ENCODE peak calls at places on chromosomes 4 and X, in seven cellular contexts. M is Right ventricle myocardium superior; L is upper lobe of left lung; Z is left lung; V is left cardiac atrium; C is CD8-positive, alpha-beta T cell; B is right cardiac atrium. R is an unnamed sample.

GRCh38 chr4:472881-473574 is 25.9 kb downstream of the ZNF721 start:
- ATAC-seq in M (peak), L (peak), Z (peak), V (no peak), C (no peak), B (peak), R (no peak)

GRCh38 chr4:166896254-166896653 is 338.0 kb downstream of the SPOCK3 start:
- ATAC-seq in M (no peak), L (no peak), Z (no peak), V (no peak), C (no peak), B (no peak), R (no peak)

GRCh38 chrX:70434914-70435586 is 9.6 kb upstream of the DLG3 start:
- ATAC-seq in M (peak), L (no peak), Z (no peak), V (peak), C (peak), B (peak), R (no peak)

GRCh38 chrX:73021361-73022092 is 18.8 kb downstream of the PABPC1L2B start:
- ATAC-seq in M (no peak), L (no peak), Z (no peak), V (no peak), C (no peak), B (no peak), R (no peak)

GRCh38 chr4:127888559-127888958 is 7.9 kb downstream of the PLK4 start:
- ATAC-seq in M (no peak), L (no peak), Z (no peak), V (no peak), C (no peak), B (no peak), R (no peak)

GRCh38 chr4:53717064-53717549 is 125.8 kb upstream of the LNX1 start:
- ATAC-seq in M (peak), L (peak), Z (peak), V (no peak), C (no peak), B (peak), R (peak)

GRCh38 chrX:56802921-56803848 is 74.1 kb downstream of the NBDY start:
- ATAC-seq in M (peak), L (peak), Z (peak), V (peak), C (no peak), B (peak), R (no peak)

GRCh38 chr4:113263274-113263673 is 213.8 kb downstream of the ANK2 start:
- ATAC-seq in M (no peak), L (no peak), Z (no peak), V (no peak), C (no peak), B (no peak), R (no peak)

GRCh38 chr4:4460759-4461158 is 73.9 kb downstream of the NSG1 start:
- ATAC-seq in M (no peak), L (no peak), Z (no peak), V (no peak), C (no peak), B (no peak), R (no peak)

GRCh38 chr4:98510757-98511517 is 147.5 kb downstream of the TSPAN5 start:
- ATAC-seq in M (no peak), L (no peak), Z (peak), V (no peak), C (no peak), B (no peak), R (no peak)

GRCh38 chrX:14427614-14428013 is 101.7 kb upstream of the GLRA2 start:
- ATAC-seq in M (no peak), L (no peak), Z (no peak), V (no peak), C (no peak), B (no peak), R (no peak)

GRCh38 chrX:103343105-103343504 is 13.1 kb downstream of the TCEAL7 start:
- ATAC-seq in M (no peak), L (peak), Z (peak), V (no peak), C (peak), B (no peak), R (no peak)

GRCh38 chr4:126182801-126183200 is 868.0 kb downstream of the FAT4 start:
- ATAC-seq in M (no peak), L (no peak), Z (no peak), V (no peak), C (no peak), B (no peak), R (no peak)

GRCh38 chr4:90215286-90215685 is 88.1 kb downstream of the CCSER1 start:
- ATAC-seq in M (no peak), L (no peak), Z (no peak), V (no peak), C (no peak), B (no peak), R (peak)

GRCh38 chr4:34943719-34944386 is 1300.5 kb downstream of the ARAP2 start:
- ATAC-seq in M (no peak), L (no peak), Z (no peak), V (no peak), C (no peak), B (no peak), R (no peak)

GRCh38 chr4:26311633-26312032 is 9.2 kb upstream of the RBPJ start:
- ATAC-seq in M (no peak), L (no peak), Z (no peak), V (no peak), C (no peak), B (no peak), R (no peak)

GRCh38 chr4:59814402-59814801 is 1385.7 kb upstream of the ADGRL3 start:
- ATAC-seq in M (no peak), L (no peak), Z (no peak), V (no peak), C (no peak), B (no peak), R (no peak)

GRCh38 chr4:153244969-153245368 is 40.7 kb downstream of the TRIM2 start:
- ATAC-seq in M (no peak), L (no peak), Z (no peak), V (no peak), C (no peak), B (no peak), R (no peak)

GRCh38 chr4:128737098-128737513 is 72.4 kb upstream of the JADE1 start:
- ATAC-seq in M (peak), L (no peak), Z (no peak), V (peak), C (no peak), B (peak), R (no peak)

GRCh38 chr4:143363332-143363731 is 26.7 kb downstream of the GAB1 start:
- ATAC-seq in M (peak), L (no peak), Z (no peak), V (no peak), C (no peak), B (no peak), R (no peak)

GRCh38 chrX:125387945-125388344 is 68.3 kb downstream of the TEX13C start:
- ATAC-seq in M (no peak), L (no peak), Z (no peak), V (no peak), C (no peak), B (no peak), R (no peak)

GRCh38 chr4:151485541-151486131 is 76.7 kb downstream of the FHIP1A start:
- ATAC-seq in M (no peak), L (no peak), Z (no peak), V (no peak), C (no peak), B (no peak), R (no peak)

GRCh38 chr4:107988763-107989035 is 990 bp upstream of the HADH start:
- ATAC-seq in M (no peak), L (no peak), Z (peak), V (no peak), C (no peak), B (no peak), R (no peak)

GRCh38 chr4:76386566-76387305 is 34.2 kb downstream of the CCDC158 start:
- ATAC-seq in M (no peak), L (peak), Z (peak), V (peak), C (no peak), B (no peak), R (no peak)

GRCh38 chr4:96736352-96736889 is 896.5 kb downstream of the PDHA2 start:
- ATAC-seq in M (no peak), L (no peak), Z (no peak), V (no peak), C (no peak), B (no peak), R (no peak)

GRCh38 chr4:156378053-156378665 is 424.5 kb upstream of the CTSO start:
- ATAC-seq in M (no peak), L (peak), Z (peak), V (no peak), C (no peak), B (no peak), R (no peak)

GRCh38 chrX:19954707-19955106 is 36.2 kb downstream of the BCLAF3 start:
- ATAC-seq in M (no peak), L (no peak), Z (no peak), V (no peak), C (no peak), B (no peak), R (no peak)

GRCh38 chr4:186169942-186170802 is 21.2 kb upstream of the CYP4V2 start:
- ATAC-seq in M (no peak), L (no peak), Z (no peak), V (no peak), C (no peak), B (no peak), R (peak)